ENCODE peak calls at places on chromosome 14, in seven cellular contexts. One of them, this sample, is unnamed.

GRCh38 chr14:52678591-52678990 is 16.8 kb downstream of the ERO1A start:
- DNase-seq in body of pancreas: no peak
- DNase-seq in A549: peak
- DNase-seq in GM06990: no peak
- DNase-seq in epithelial cell of esophagus: peak
- DNase-seq in transverse colon: no peak
- DNase-seq in colonic mucosa: no peak
- DNase-seq in this sample: no peak

GRCh38 chr14:70981005-70981952 is 74.0 kb downstream of the PCNX1 start:
- DNase-seq in A549: no peak
- DNase-seq in epithelial cell of esophagus: no peak
- DNase-seq in transverse colon: no peak
- DNase-seq in GM06990: no peak
- DNase-seq in colonic mucosa: no peak
- DNase-seq in body of pancreas: no peak
- DNase-seq in this sample: no peak

GRCh38 chr14:59139324-59139723 is 49.1 kb upstream of the DAAM1 start:
- DNase-seq in transverse colon: no peak
- DNase-seq in GM06990: no peak
- DNase-seq in epithelial cell of esophagus: no peak
- DNase-seq in body of pancreas: no peak
- DNase-seq in A549: no peak
- DNase-seq in colonic mucosa: no peak
- DNase-seq in this sample: no peak

GRCh38 chr14:88424573-88424972 is 39.1 kb downstream of the SPATA7 start:
- DNase-seq in colonic mucosa: no peak
- DNase-seq in GM06990: no peak
- DNase-seq in A549: no peak
- DNase-seq in body of pancreas: no peak
- DNase-seq in transverse colon: no peak
- DNase-seq in epithelial cell of esophagus: no peak
- DNase-seq in this sample: no peak

GRCh38 chr14:70803321-70804110 is 5.8 kb downstream of the MAP3K9 start:
- DNase-seq in body of pancreas: no peak
- DNase-seq in transverse colon: no peak
- DNase-seq in epithelial cell of esophagus: no peak
- DNase-seq in A549: no peak
- DNase-seq in colonic mucosa: no peak
- DNase-seq in GM06990: peak
- DNase-seq in this sample: peak

GRCh38 chr14:89265229-89265628 is 151.8 kb downstream of the FOXN3 start:
- DNase-seq in colonic mucosa: no peak
- DNase-seq in GM06990: no peak
- DNase-seq in transverse colon: no peak
- DNase-seq in A549: no peak
- DNase-seq in epithelial cell of esophagus: no peak
- DNase-seq in body of pancreas: no peak
- DNase-seq in this sample: no peak

GRCh38 chr14:51511265-51511664 is 140.4 kb upstream of the FRMD6 start:
- DNase-seq in colonic mucosa: no peak
- DNase-seq in epithelial cell of esophagus: no peak
- DNase-seq in GM06990: no peak
- DNase-seq in transverse colon: no peak
- DNase-seq in A549: no peak
- DNase-seq in body of pancreas: no peak
- DNase-seq in this sample: no peak

GRCh38 chr14:61418749-61419148 is 97.4 kb downstream of the PRKCH start:
- DNase-seq in transverse colon: no peak
- DNase-seq in epithelial cell of esophagus: no peak
- DNase-seq in body of pancreas: no peak
- DNase-seq in GM06990: no peak
- DNase-seq in colonic mucosa: no peak
- DNase-seq in A549: no peak
- DNase-seq in this sample: no peak

GRCh38 chr14:65044596-65044959 is 57.7 kb downstream of the MAX start:
- DNase-seq in GM06990: no peak
- DNase-seq in body of pancreas: no peak
- DNase-seq in epithelial cell of esophagus: no peak
- DNase-seq in colonic mucosa: no peak
- DNase-seq in A549: no peak
- DNase-seq in transverse colon: peak
- DNase-seq in this sample: no peak

GRCh38 chr14:89164168-89165074 is 252.6 kb downstream of the FOXN3 start:
- DNase-seq in body of pancreas: no peak
- DNase-seq in epithelial cell of esophagus: no peak
- DNase-seq in A549: no peak
- DNase-seq in GM06990: peak
- DNase-seq in colonic mucosa: no peak
- DNase-seq in transverse colon: no peak
- DNase-seq in this sample: peak

GRCh38 chr14:85856430-85856829 is 326.5 kb downstream of the FLRT2 start:
- DNase-seq in transverse colon: no peak
- DNase-seq in epithelial cell of esophagus: peak
- DNase-seq in GM06990: no peak
- DNase-seq in A549: no peak
- DNase-seq in colonic mucosa: no peak
- DNase-seq in body of pancreas: no peak
- DNase-seq in this sample: no peak
- TF ChIP-seq CTCF in transverse colon: no peak
- TF ChIP-seq CTCF in epithelial cell of esophagus: peak
- TF ChIP-seq CTCF in GM06990: no peak
- TF ChIP-seq CTCF in A549: no peak
- TF ChIP-seq CTCF in colonic mucosa: no peak
- TF ChIP-seq CTCF in body of pancreas: no peak
- TF ChIP-seq CTCF in this sample: no peak

GRCh38 chr14:21941885-21942284 is 268.3 kb upstream of the OR4E1 start:
- DNase-seq in A549: no peak
- DNase-seq in colonic mucosa: no peak
- DNase-seq in epithelial cell of esophagus: no peak
- DNase-seq in GM06990: no peak
- DNase-seq in body of pancreas: no peak
- DNase-seq in transverse colon: no peak
- DNase-seq in this sample: no peak

DNA sequence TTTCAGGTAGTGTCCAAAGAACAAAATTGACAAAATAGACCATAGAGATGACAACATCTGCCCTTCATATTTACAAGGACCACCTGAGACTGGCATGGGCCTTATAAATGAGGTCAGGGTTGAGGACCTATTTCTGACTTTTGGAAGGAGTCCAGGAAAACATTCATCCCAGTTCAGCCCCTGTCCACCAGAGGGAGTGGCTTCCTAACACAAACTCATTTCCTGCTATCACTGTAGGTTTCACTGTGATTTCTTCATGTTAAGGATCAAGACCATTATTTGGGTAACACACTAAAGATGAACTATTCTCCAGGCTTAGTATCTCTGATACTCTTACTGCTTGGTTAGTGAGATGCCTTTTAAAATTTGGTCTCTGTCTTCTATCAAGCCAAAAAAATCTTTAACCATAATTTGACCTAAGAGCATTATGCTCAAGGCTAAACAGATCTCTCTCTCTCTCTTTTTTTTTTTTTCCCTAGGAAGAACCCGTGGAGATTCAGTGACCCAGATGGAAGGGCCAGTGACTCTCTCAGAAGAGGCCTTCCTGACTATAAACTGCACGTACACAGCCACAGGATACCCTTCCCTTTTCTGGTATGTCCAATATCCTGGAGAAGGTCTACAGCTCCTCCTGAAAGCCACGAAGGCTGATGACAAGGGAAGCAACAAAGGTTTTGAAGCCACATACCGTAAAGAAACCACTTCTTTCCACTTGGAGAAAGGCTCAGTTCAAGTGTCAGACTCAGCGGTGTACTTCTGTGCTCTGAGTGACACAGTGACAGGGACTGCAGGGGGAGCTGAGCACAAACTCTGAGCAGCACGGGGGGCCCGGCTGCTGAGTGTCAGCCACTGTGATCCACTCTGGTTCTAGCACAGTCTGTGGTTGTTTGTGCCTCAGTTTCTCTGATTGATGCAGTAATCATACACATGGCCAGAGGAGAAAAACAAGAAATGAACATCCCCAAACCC is 267.6 kb upstream of the OR4E1 start:
- DNase-seq in epithelial cell of esophagus: peak
- DNase-seq in colonic mucosa: no peak
- DNase-seq in body of pancreas: peak
- DNase-seq in GM06990: no peak
- DNase-seq in transverse colon: no peak
- DNase-seq in A549: peak
- DNase-seq in this sample: no peak
- TF ChIP-seq CTCF in epithelial cell of esophagus: peak
- TF ChIP-seq CTCF in colonic mucosa: peak
- TF ChIP-seq CTCF in body of pancreas: peak
- TF ChIP-seq CTCF in GM06990: peak
- TF ChIP-seq CTCF in transverse colon: peak
- TF ChIP-seq CTCF in A549: no peak
- TF ChIP-seq CTCF in this sample: peak

GRCh38 chr14:100748944-100749343 is 22.3 kb downstream of the DLK1 start:
- DNase-seq in epithelial cell of esophagus: no peak
- DNase-seq in transverse colon: no peak
- DNase-seq in body of pancreas: no peak
- DNase-seq in A549: no peak
- DNase-seq in colonic mucosa: no peak
- DNase-seq in GM06990: no peak
- DNase-seq in this sample: no peak
- TF ChIP-seq CTCF in epithelial cell of esophagus: no peak
- TF ChIP-seq CTCF in transverse colon: no peak
- TF ChIP-seq CTCF in body of pancreas: no peak
- TF ChIP-seq CTCF in A549: no peak
- TF ChIP-seq CTCF in colonic mucosa: no peak
- TF ChIP-seq CTCF in GM06990: no peak
- TF ChIP-seq CTCF in this sample: no peak

GRCh38 chr14:28344381-28344780 is 422.2 kb upstream of the FOXG1 start:
- DNase-seq in GM06990: no peak
- DNase-seq in A549: no peak
- DNase-seq in colonic mucosa: no peak
- DNase-seq in body of pancreas: no peak
- DNase-seq in transverse colon: no peak
- DNase-seq in epithelial cell of esophagus: peak
- DNase-seq in this sample: no peak
- TF ChIP-seq CTCF in GM06990: no peak
- TF ChIP-seq CTCF in A549: no peak
- TF ChIP-seq CTCF in colonic mucosa: no peak
- TF ChIP-seq CTCF in body of pancreas: no peak
- TF ChIP-seq CTCF in transverse colon: no peak
- TF ChIP-seq CTCF in epithelial cell of esophagus: no peak
- TF ChIP-seq CTCF in this sample: no peak

GRCh38 chr14:78836777-78837176 is 666.6 kb downstream of the NRXN3 start:
- DNase-seq in A549: peak
- DNase-seq in colonic mucosa: peak
- DNase-seq in body of pancreas: peak
- DNase-seq in transverse colon: peak
- DNase-seq in epithelial cell of esophagus: peak
- DNase-seq in GM06990: peak
- DNase-seq in this sample: peak
- TF ChIP-seq CTCF in A549: peak
- TF ChIP-seq CTCF in colonic mucosa: peak
- TF ChIP-seq CTCF in body of pancreas: peak
- TF ChIP-seq CTCF in transverse colon: peak
- TF ChIP-seq CTCF in epithelial cell of esophagus: peak
- TF ChIP-seq CTCF in GM06990: peak
- TF ChIP-seq CTCF in this sample: peak

GRCh38 chr14:33848009-33848408 is 102.9 kb downstream of the EGLN3 start:
- DNase-seq in GM06990: no peak
- DNase-seq in transverse colon: no peak
- DNase-seq in body of pancreas: no peak
- DNase-seq in epithelial cell of esophagus: no peak
- DNase-seq in A549: no peak
- DNase-seq in colonic mucosa: no peak
- DNase-seq in this sample: no peak
- TF ChIP-seq CTCF in GM06990: no peak
- TF ChIP-seq CTCF in transverse colon: no peak
- TF ChIP-seq CTCF in body of pancreas: no peak
- TF ChIP-seq CTCF in epithelial cell of esophagus: no peak
- TF ChIP-seq CTCF in A549: no peak
- TF ChIP-seq CTCF in colonic mucosa: no peak
- TF ChIP-seq CTCF in this sample: no peak

GRCh38 chr14:24818054-24818822 is 184.2 kb upstream of the GZMB start:
- DNase-seq in A549: no peak
- DNase-seq in epithelial cell of esophagus: no peak
- DNase-seq in body of pancreas: peak
- DNase-seq in colonic mucosa: peak
- DNase-seq in transverse colon: peak
- DNase-seq in GM06990: no peak
- DNase-seq in this sample: no peak
- TF ChIP-seq CTCF in A549: no peak
- TF ChIP-seq CTCF in epithelial cell of esophagus: no peak
- TF ChIP-seq CTCF in body of pancreas: no peak
- TF ChIP-seq CTCF in colonic mucosa: no peak
- TF ChIP-seq CTCF in transverse colon: peak
- TF ChIP-seq CTCF in GM06990: no peak
- TF ChIP-seq CTCF in this sample: no peak

GRCh38 chr14:68174446-68174845 is 354.9 kb downstream of the RAD51B start:
- DNase-seq in GM06990: no peak
- DNase-seq in transverse colon: no peak
- DNase-seq in A549: no peak
- DNase-seq in epithelial cell of esophagus: no peak
- DNase-seq in colonic mucosa: no peak
- DNase-seq in body of pancreas: no peak
- DNase-seq in this sample: no peak

GRCh38 chr14:68176687-68177086 is 357.1 kb downstream of the RAD51B start:
- DNase-seq in body of pancreas: no peak
- DNase-seq in epithelial cell of esophagus: no peak
- DNase-seq in colonic mucosa: no peak
- DNase-seq in A549: no peak
- DNase-seq in transverse colon: no peak
- DNase-seq in GM06990: no peak
- DNase-seq in this sample: no peak

GRCh38 chr14:68178282-68178681 is 358.7 kb downstream of the RAD51B start:
- DNase-seq in GM06990: no peak
- DNase-seq in body of pancreas: no peak
- DNase-seq in A549: no peak
- DNase-seq in epithelial cell of esophagus: no peak
- DNase-seq in transverse colon: no peak
- DNase-seq in colonic mucosa: no peak
- DNase-seq in this sample: no peak

GRCh38 chr14:68181395-68182326 is 362.1 kb downstream of the RAD51B start:
- DNase-seq in GM06990: no peak
- DNase-seq in colonic mucosa: no peak
- DNase-seq in transverse colon: no peak
- DNase-seq in epithelial cell of esophagus: peak
- DNase-seq in body of pancreas: no peak
- DNase-seq in A549: no peak
- DNase-seq in this sample: peak

GRCh38 chr14:68177728-68178127 is 358.1 kb downstream of the RAD51B start:
- DNase-seq in A549: no peak
- DNase-seq in transverse colon: no peak
- DNase-seq in epithelial cell of esophagus: no peak
- DNase-seq in body of pancreas: peak
- DNase-seq in GM06990: no peak
- DNase-seq in colonic mucosa: no peak
- DNase-seq in this sample: no peak
- TF ChIP-seq CTCF in A549: no peak
- TF ChIP-seq CTCF in transverse colon: no peak
- TF ChIP-seq CTCF in epithelial cell of esophagus: no peak
- TF ChIP-seq CTCF in body of pancreas: no peak
- TF ChIP-seq CTCF in GM06990: no peak
- TF ChIP-seq CTCF in colonic mucosa: no peak
- TF ChIP-seq CTCF in this sample: no peak

This sample was measured in GM13977.